ENCODE peak calls at places on chromosome 6, in nine cellular contexts. One of them, this sample, is unnamed.

GRCh38 chr6:148217921-148218320 is 124.7 kb upstream of the SASH1 start:
- DNase-seq in natural killer cell: no peak
- DNase-seq in NCI-H1694 treated with DMSO at 0.1 percent for 48 hours: no peak
- DNase-seq in HuH-7.5: no peak
- DNase-seq in body of pancreas: no peak
- DNase-seq in GOT3: no peak
- DNase-seq in effector memory CD4-positive, alpha-beta T cell: no peak
- DNase-seq in T-cell: no peak
- DNase-seq in hypothalamus: no peak
- DNase-seq in this sample: no peak

GRCh38 chr6:143328885-143329284 is 121.6 kb downstream of the ADAT2 start:
- DNase-seq in body of pancreas: no peak
- DNase-seq in effector memory CD4-positive, alpha-beta T cell: no peak
- DNase-seq in HuH-7.5: no peak
- DNase-seq in T-cell: no peak
- DNase-seq in GOT3: no peak
- DNase-seq in hypothalamus: no peak
- DNase-seq in NCI-H1694 treated with DMSO at 0.1 percent for 48 hours: no peak
- DNase-seq in natural killer cell: no peak
- DNase-seq in this sample: no peak

GRCh38 chr6:81601918-81602317 is 150.6 kb downstream of the TENT5A start:
- DNase-seq in T-cell: no peak
- DNase-seq in HuH-7.5: no peak
- DNase-seq in GOT3: no peak
- DNase-seq in body of pancreas: no peak
- DNase-seq in hypothalamus: no peak
- DNase-seq in NCI-H1694 treated with DMSO at 0.1 percent for 48 hours: no peak
- DNase-seq in effector memory CD4-positive, alpha-beta T cell: no peak
- DNase-seq in natural killer cell: no peak
- DNase-seq in this sample: no peak

GRCh38 chr6:73180718-73181619 is 44.3 kb downstream of the KHDC1L start:
- DNase-seq in GOT3: no peak
- DNase-seq in body of pancreas: peak
- DNase-seq in HuH-7.5: no peak
- DNase-seq in NCI-H1694 treated with DMSO at 0.1 percent for 48 hours: peak
- DNase-seq in effector memory CD4-positive, alpha-beta T cell: no peak
- DNase-seq in hypothalamus: no peak
- DNase-seq in T-cell: no peak
- DNase-seq in natural killer cell: no peak
- DNase-seq in this sample: peak

GRCh38 chr6:44094403-44095242 is 32.6 kb downstream of the MRPL14 start:
- DNase-seq in T-cell: no peak
- DNase-seq in HuH-7.5: no peak
- DNase-seq in natural killer cell: no peak
- DNase-seq in body of pancreas: peak
- DNase-seq in NCI-H1694 treated with DMSO at 0.1 percent for 48 hours: no peak
- DNase-seq in effector memory CD4-positive, alpha-beta T cell: no peak
- DNase-seq in GOT3: no peak
- DNase-seq in hypothalamus: no peak
- DNase-seq in this sample: no peak

GRCh38 chr6:110703010-110703905 is 112.0 kb downstream of the CDK19 start:
- DNase-seq in NCI-H1694 treated with DMSO at 0.1 percent for 48 hours: no peak
- DNase-seq in T-cell: no peak
- DNase-seq in body of pancreas: no peak
- DNase-seq in hypothalamus: no peak
- DNase-seq in natural killer cell: no peak
- DNase-seq in GOT3: no peak
- DNase-seq in effector memory CD4-positive, alpha-beta T cell: no peak
- DNase-seq in HuH-7.5: no peak
- DNase-seq in this sample: no peak

GRCh38 chr6:152356659-152357058 is 280.5 kb downstream of the SYNE1 start:
- DNase-seq in hypothalamus: no peak
- DNase-seq in NCI-H1694 treated with DMSO at 0.1 percent for 48 hours: no peak
- DNase-seq in GOT3: no peak
- DNase-seq in effector memory CD4-positive, alpha-beta T cell: no peak
- DNase-seq in body of pancreas: no peak
- DNase-seq in HuH-7.5: peak
- DNase-seq in natural killer cell: no peak
- DNase-seq in T-cell: no peak
- DNase-seq in this sample: no peak

GRCh38 chr6:7341989-7342742 is 29.2 kb upstream of the SSR1 start:
- DNase-seq in T-cell: no peak
- DNase-seq in body of pancreas: no peak
- DNase-seq in HuH-7.5: peak
- DNase-seq in hypothalamus: no peak
- DNase-seq in NCI-H1694 treated with DMSO at 0.1 percent for 48 hours: peak
- DNase-seq in natural killer cell: no peak
- DNase-seq in effector memory CD4-positive, alpha-beta T cell: no peak
- DNase-seq in GOT3: no peak
- DNase-seq in this sample: no peak

GRCh38 chr6:1820714-1821113 is 211.0 kb downstream of the FOXC1 start:
- DNase-seq in GOT3: no peak
- DNase-seq in NCI-H1694 treated with DMSO at 0.1 percent for 48 hours: no peak
- DNase-seq in HuH-7.5: no peak
- DNase-seq in effector memory CD4-positive, alpha-beta T cell: no peak
- DNase-seq in hypothalamus: no peak
- DNase-seq in body of pancreas: no peak
- DNase-seq in natural killer cell: no peak
- DNase-seq in T-cell: no peak
- DNase-seq in this sample: no peak

This sample was measured in cerebellar cortex.